ENCODE peak calls at places on chromosomes 1 and 21, in six cellular contexts. K is stimulated activated CD4-positive, alpha-beta T cell treated with anti-CD3 and anti-CD28 coated beads, Interleukin-4, amount 100 ng/mL, for 24 hours; L is fibroblast of the conjunctiva; J is activated CD4-positive, alpha-beta T cell treated with anti-CD3 and anti-CD28 coated beads, Interleukin-2, amount 50 U/mL, for 1 hour; A is NCI-H1105; Q is endothelial cell. I is an unnamed sample.

GRCh38 chr1:50266509-50266908 is 156.7 kb downstream of the DMRTA2 start:
- DNase-seq in J (no peak), Q (no peak), K (no peak), L (peak), A (peak), I (no peak)

GRCh38 chr1:11455925-11456580 is 22.9 kb upstream of the DISP3 start:
- DNase-seq in L (no peak), K (no peak), A (no peak), J (no peak), Q (no peak), I (no peak)

GRCh38 chr1:910311-910880 is 13.3 kb upstream of the SAMD11 start:
- DNase-seq in J (no peak), L (no peak), K (no peak), Q (no peak), A (no peak), I (no peak)

GRCh38 chr1:31712041-31712440 is 8.2 kb upstream of the COL16A1 start:
- DNase-seq in Q (no peak), K (no peak), A (no peak), J (no peak), L (no peak), I (no peak)

GRCh38 chr1:35646043-35646442 is 4.7 kb upstream of the PSMB2 start:
- DNase-seq in A (no peak), L (no peak), Q (no peak), J (no peak), K (no peak), I (no peak)

GRCh38 chr1:78987042-78987441 is 19.5 kb downstream of the ADGRL4 start:
- DNase-seq in J (no peak), K (no peak), L (no peak), Q (no peak), A (no peak), I (no peak)

GRCh38 chr1:227889047-227889862 is 58.5 kb downstream of the WNT9A start:
- DNase-seq in L (no peak), Q (peak), K (no peak), A (no peak), J (no peak), I (no peak)

GRCh38 chr1:202968895-202969295 is 1.8 kb upstream of the CYB5R1 start:
- DNase-seq in A (no peak), J (no peak), K (peak), L (no peak), Q (peak), I (peak)

GRCh38 chr1:50667710-50668356 is 244.6 kb upstream of the DMRTA2 start:
- DNase-seq in L (no peak), Q (no peak), K (no peak), A (no peak), J (no peak), I (no peak)

GRCh38 chr1:30977105-30977504 is 68.5 kb upstream of the SDC3 start:
- DNase-seq in A (peak), L (peak), Q (no peak), J (no peak), K (no peak), I (no peak)

GRCh38 chr1:108715932-108716331 is 3.2 kb downstream of the FNDC7 start:
- DNase-seq in Q (no peak), J (no peak), A (no peak), K (no peak), L (no peak), I (no peak)

GRCh38 chr1:156516821-156517220 is 16.2 kb upstream of the MEF2D start:
- DNase-seq in J (no peak), A (no peak), K (no peak), Q (no peak), L (no peak), I (no peak)

GRCh38 chr1:210800301-210800700 is 333.6 kb downstream of the KCNH1 start:
- DNase-seq in K (no peak), J (no peak), A (peak), Q (no peak), L (no peak), I (no peak)

GRCh38 chr1:20219991-20220390 is 33.7 kb upstream of the PLA2G2C start:
- DNase-seq in L (no peak), J (no peak), Q (no peak), A (no peak), K (no peak), I (no peak)

GRCh38 chr1:220787069-220787614 is 429 bp downstream of the MTARC1 start:
- DNase-seq in J (no peak), Q (no peak), K (no peak), A (peak), L (no peak), I (no peak)

GRCh38 chr1:17525996-17526686 is 13.4 kb upstream of the ARHGEF10L start:
- DNase-seq in J (no peak), K (no peak), Q (no peak), L (no peak), A (no peak), I (no peak)

GRCh38 chr1:211698161-211699026 is 23.0 kb upstream of the NEK2 start:
- DNase-seq in A (peak), K (peak), Q (peak), L (peak), J (peak), I (no peak)

GRCh38 chr21:15943009-15943666 is 213.4 kb downstream of the USP25 start:
- DNase-seq in J (no peak), Q (no peak), K (no peak), A (no peak), L (no peak), I (no peak)

GRCh38 chr1:230131457-230131856 is 64.4 kb downstream of the GALNT2 start:
- DNase-seq in Q (no peak), K (no peak), A (no peak), J (no peak), L (no peak), I (no peak)

GRCh38 chr1:25573591-25573930 is 30.2 kb downstream of the LDLRAP1 start:
- DNase-seq in Q (no peak), A (no peak), L (no peak), J (no peak), K (no peak), I (no peak)

GRCh38 chr1:25568834-25569598 is 25.6 kb downstream of the LDLRAP1 start:
- DNase-seq in A (no peak), J (no peak), L (no peak), Q (no peak), K (no peak), I (peak)